ENCODE peak calls at places on chromosomes 7 and 10, in four cellular contexts. W is KG1, A is A172, Q is left colon. S is an unnamed sample.

GRCh38 chr7:151767557-151767956 is 109.4 kb downstream of the PRKAG2 start:
- DNase-seq in W (no peak), A (no peak), Q (no peak), S (no peak)

GRCh38 chr7:87328281-87328680 is 17.2 kb upstream of the CROT start:
- DNase-seq in W (no peak), A (no peak), Q (no peak), S (peak)

GRCh38 chr10:120732643-120733313 is 118.4 kb upstream of the WDR11 start:
- DNase-seq in W (no peak), A (peak), Q (no peak), S (no peak)

GRCh38 chr7:16590424-16590823 is 55.1 kb downstream of the ANKMY2 start:
- DNase-seq in W (no peak), A (peak), Q (no peak), S (no peak)

GRCh38 chr10:113644185-113645120 is 19.4 kb downstream of the NRAP start:
- DNase-seq in W (no peak), A (peak), Q (peak), S (no peak)

GRCh38 chr10:27713906-27714305 is 31.7 kb downstream of the MKX start:
- DNase-seq in W (no peak), A (no peak), Q (no peak), S (no peak)

GRCh38 chr10:127999801-128000200 is 92.9 kb downstream of the PTPRE start:
- DNase-seq in W (no peak), A (no peak), Q (no peak), S (no peak)

GRCh38 chr7:70698219-70698832 is 433.6 kb upstream of the GALNT17 start:
- DNase-seq in W (no peak), A (peak), Q (no peak), S (peak)

GRCh38 chr7:5638994-5639393 is 142.5 kb downstream of the RNF216 start:
- DNase-seq in W (no peak), A (no peak), Q (no peak), S (no peak)

GRCh38 chr10:106863549-106863948 is 301.0 kb downstream of the SORCS1 start:
- DNase-seq in W (no peak), A (no peak), Q (no peak), S (no peak)

GRCh38 chr10:92204238-92204637 is 86.6 kb downstream of the CPEB3 start:
- DNase-seq in W (no peak), A (no peak), Q (no peak), S (no peak)

GRCh38 chr10:106175760-106176377 is 988.6 kb downstream of the SORCS1 start:
- DNase-seq in W (peak), A (peak), Q (no peak), S (no peak)

GRCh38 chr10:35626971-35627507 is 15.1 kb downstream of the FZD8 start:
- DNase-seq in W (no peak), A (peak), Q (no peak), S (no peak)

GRCh38 chr10:30591249-30591670 is 38.3 kb downstream of the LYZL2 start:
- DNase-seq in W (peak), A (peak), Q (no peak), S (peak)

GRCh38 chr7:77940647-77941046 is 142.1 kb downstream of the PHTF2 start:
- DNase-seq in W (no peak), A (peak), Q (no peak), S (peak)

GRCh38 chr7:119256446-119257131 is 1016.4 kb upstream of the KCND2 start:
- DNase-seq in W (no peak), A (no peak), Q (no peak), S (no peak)

GRCh38 chr10:43389867-43390266 is 18.4 kb downstream of the FXYD4 start:
- DNase-seq in W (no peak), A (no peak), Q (no peak), S (no peak)

GRCh38 chr10:29757551-29758297 is 123.0 kb upstream of the SVIL start:
- DNase-seq in W (no peak), A (peak), Q (peak), S (peak)